ENCODE peak calls at places on chromosome 16, in five cellular contexts. One of them, this sample, is unnamed.
A peak's percentile ranks its signal among the peaks of the same experiment; 100 is the strongest.

GRCh38 chr16:11205754-11206459 is 50.1 kb downstream of the SOCS1 start:
- DNase-seq in OCI-M1: no peak
- DNase-seq in EL: peak; percentile 34
- DNase-seq in fibroblast of villous mesenchyme: peak; percentile 48
- DNase-seq in progenitor cell of endocrine pancreas: no peak
- DNase-seq in this sample: peak; percentile 41

GRCh38 chr16:17972460-17972943 is 364.0 kb downstream of the NPIPA8 start:
- DNase-seq in OCI-M1: no peak
- DNase-seq in EL: no peak
- DNase-seq in fibroblast of villous mesenchyme: no peak
- DNase-seq in progenitor cell of endocrine pancreas: no peak
- DNase-seq in this sample: peak; percentile 1

GRCh38 chr16:4388275-4389021 is 16.8 kb downstream of the VASN start:
- DNase-seq in OCI-M1: no peak
- DNase-seq in EL: peak; percentile 85
- DNase-seq in fibroblast of villous mesenchyme: no peak
- DNase-seq in progenitor cell of endocrine pancreas: no peak
- DNase-seq in this sample: peak; percentile 91

GRCh38 chr16:63613701-63614100 is 1508.2 kb downstream of the CDH11 start:
- DNase-seq in OCI-M1: no peak
- DNase-seq in EL: no peak
- DNase-seq in fibroblast of villous mesenchyme: peak; percentile 2
- DNase-seq in progenitor cell of endocrine pancreas: no peak
- DNase-seq in this sample: no peak

GRCh38 chr16:64089697-64090096 is 1032.2 kb downstream of the CDH11 start:
- DNase-seq in OCI-M1: peak; percentile 60
- DNase-seq in EL: peak; percentile 44
- DNase-seq in fibroblast of villous mesenchyme: peak; percentile 6
- DNase-seq in progenitor cell of endocrine pancreas: no peak
- DNase-seq in this sample: peak; percentile 40

GRCh38 chr16:1381655-1382406 is 30.1 kb downstream of the GNPTG start:
- DNase-seq in OCI-M1: peak; percentile 4
- DNase-seq in EL: no peak
- DNase-seq in fibroblast of villous mesenchyme: peak; percentile 8
- DNase-seq in progenitor cell of endocrine pancreas: no peak
- DNase-seq in this sample: no peak

GRCh38 chr16:14672403-14672971 is 21.6 kb downstream of the PLA2G10 start:
- DNase-seq in OCI-M1: no peak
- DNase-seq in EL: no peak
- DNase-seq in fibroblast of villous mesenchyme: no peak
- DNase-seq in progenitor cell of endocrine pancreas: no peak
- DNase-seq in this sample: no peak

GRCh38 chr16:11162571-11163268 is 93.3 kb downstream of the SOCS1 start:
- DNase-seq in OCI-M1: no peak
- DNase-seq in EL: no peak
- DNase-seq in fibroblast of villous mesenchyme: peak; percentile 44
- DNase-seq in progenitor cell of endocrine pancreas: no peak
- DNase-seq in this sample: no peak

GRCh38 chr16:58329147-58329546 is 34.3 kb upstream of the PRSS54 start:
- DNase-seq in OCI-M1: no peak
- DNase-seq in EL: peak; percentile 33
- DNase-seq in fibroblast of villous mesenchyme: peak; percentile 35
- DNase-seq in progenitor cell of endocrine pancreas: no peak
- DNase-seq in this sample: peak; percentile 22

GRCh38 chr16:5143761-5144620 is 46.4 kb upstream of the EEF2KMT start:
- DNase-seq in OCI-M1: no peak
- DNase-seq in EL: no peak
- DNase-seq in fibroblast of villous mesenchyme: no peak
- DNase-seq in progenitor cell of endocrine pancreas: no peak
- DNase-seq in this sample: no peak

GRCh38 chr16:84982434-84982833 is 28.9 kb downstream of the ZDHHC7 start:
- DNase-seq in OCI-M1: peak; percentile 64
- DNase-seq in EL: no peak
- DNase-seq in fibroblast of villous mesenchyme: no peak
- DNase-seq in progenitor cell of endocrine pancreas: no peak
- DNase-seq in this sample: no peak

GRCh38 chr16:23420011-23420410 is 33.0 kb downstream of the COG7 start:
- DNase-seq in OCI-M1: no peak
- DNase-seq in EL: peak; percentile 80
- DNase-seq in fibroblast of villous mesenchyme: peak; percentile 55
- DNase-seq in progenitor cell of endocrine pancreas: no peak
- DNase-seq in this sample: peak; percentile 62

GRCh38 chr16:31223044-31223443 is 6.1 kb upstream of the PYDC1 start:
- DNase-seq in OCI-M1: no peak
- DNase-seq in EL: no peak
- DNase-seq in fibroblast of villous mesenchyme: no peak
- DNase-seq in progenitor cell of endocrine pancreas: no peak
- DNase-seq in this sample: no peak

GRCh38 chr16:54174201-54174600 is 112.4 kb downstream of the IRX3 start:
- DNase-seq in OCI-M1: no peak
- DNase-seq in EL: no peak
- DNase-seq in fibroblast of villous mesenchyme: no peak
- DNase-seq in progenitor cell of endocrine pancreas: no peak
- DNase-seq in this sample: no peak

GRCh38 chr16:81796035-81796434 is 16.9 kb downstream of the PLCG2 start:
- DNase-seq in OCI-M1: no peak
- DNase-seq in EL: no peak
- DNase-seq in fibroblast of villous mesenchyme: no peak
- DNase-seq in progenitor cell of endocrine pancreas: no peak
- DNase-seq in this sample: no peak

GRCh38 chr16:87202346-87202745 is 114.8 kb downstream of the C16orf95 start:
- DNase-seq in OCI-M1: no peak
- DNase-seq in EL: peak; percentile 79
- DNase-seq in fibroblast of villous mesenchyme: no peak
- DNase-seq in progenitor cell of endocrine pancreas: no peak
- DNase-seq in this sample: peak; percentile 87

GRCh38 chr16:69501956-69502457 is 63.8 kb upstream of the NFAT5 start:
- DNase-seq in OCI-M1: peak; percentile 29
- DNase-seq in EL: no peak
- DNase-seq in fibroblast of villous mesenchyme: peak; percentile 28
- DNase-seq in progenitor cell of endocrine pancreas: no peak
- DNase-seq in this sample: no peak

GRCh38 chr16:27236635-27237228 is 31.8 kb downstream of the NSMCE1 start:
- DNase-seq in OCI-M1: no peak
- DNase-seq in EL: no peak
- DNase-seq in fibroblast of villous mesenchyme: no peak
- DNase-seq in progenitor cell of endocrine pancreas: no peak
- DNase-seq in this sample: no peak

GRCh38 chr16:81623365-81624102 is 155.6 kb upstream of the PLCG2 start:
- DNase-seq in OCI-M1: peak; percentile 63
- DNase-seq in EL: peak; percentile 53
- DNase-seq in fibroblast of villous mesenchyme: peak; percentile 59
- DNase-seq in progenitor cell of endocrine pancreas: no peak
- DNase-seq in this sample: peak; percentile 57

GRCh38 chr16:3348547-3349167 is 7.0 kb upstream of the OR2C1 start:
- DNase-seq in OCI-M1: peak; percentile 83
- DNase-seq in EL: no peak
- DNase-seq in fibroblast of villous mesenchyme: no peak
- DNase-seq in progenitor cell of endocrine pancreas: no peak
- DNase-seq in this sample: no peak

GRCh38 chr16:14523632-14524031 is 106.4 kb downstream of the PARN start:
- DNase-seq in OCI-M1: no peak
- DNase-seq in EL: no peak
- DNase-seq in fibroblast of villous mesenchyme: no peak
- DNase-seq in progenitor cell of endocrine pancreas: no peak
- DNase-seq in this sample: no peak

GRCh38 chr16:31301708-31302400 is 42.1 kb downstream of the ITGAM start:
- DNase-seq in OCI-M1: peak; percentile 88
- DNase-seq in EL: no peak
- DNase-seq in fibroblast of villous mesenchyme: peak; percentile 32
- DNase-seq in progenitor cell of endocrine pancreas: no peak
- DNase-seq in this sample: peak; percentile 20

GRCh38 chr16:3012828-3013420 is at the start of gene CLDN9:
- DNase-seq in OCI-M1: no peak
- DNase-seq in EL: no peak
- DNase-seq in fibroblast of villous mesenchyme: no peak
- DNase-seq in progenitor cell of endocrine pancreas: no peak
- DNase-seq in this sample: no peak

GRCh38 chr16:66296591-66296990 is 69.9 kb upstream of the CDH5 start:
- DNase-seq in OCI-M1: no peak
- DNase-seq in EL: no peak
- DNase-seq in fibroblast of villous mesenchyme: no peak
- DNase-seq in progenitor cell of endocrine pancreas: no peak
- DNase-seq in this sample: no peak

GRCh38 chr16:89268585-89268984 is 51.1 kb downstream of the ZNF778 start:
- DNase-seq in OCI-M1: no peak
- DNase-seq in EL: no peak
- DNase-seq in fibroblast of villous mesenchyme: no peak
- DNase-seq in progenitor cell of endocrine pancreas: no peak
- DNase-seq in this sample: no peak